ENCODE peak calls at places on chromosomes 13 and 19, in four cellular contexts. One of them, this sample, is unnamed.

GRCh38 chr13:36086117-36086516 is 45.1 kb downstream of the DCLK1 start:
- DNase-seq in activated CD4-positive, alpha-beta T cell treated with anti-CD3 and anti-CD28 coated beads, Interleukin-2, amount 10 ng/mL, durations not matched to agents 7 days and 5 days: no peak
- DNase-seq in CD8-positive, alpha-beta T cell: no peak
- DNase-seq in AG09319: no peak
- DNase-seq in this sample: no peak

GRCh38 chr19:16022251-16022650 is 54.0 kb upstream of the TPM4 start:
- DNase-seq in activated CD4-positive, alpha-beta T cell treated with anti-CD3 and anti-CD28 coated beads, Interleukin-2, amount 10 ng/mL, durations not matched to agents 7 days and 5 days: no peak
- DNase-seq in CD8-positive, alpha-beta T cell: no peak
- DNase-seq in AG09319: no peak
- DNase-seq in this sample: no peak

GRCh38 chr19:18789883-18790565 is 1.1 kb downstream of the COMP start:
- DNase-seq in activated CD4-positive, alpha-beta T cell treated with anti-CD3 and anti-CD28 coated beads, Interleukin-2, amount 10 ng/mL, durations not matched to agents 7 days and 5 days: no peak
- DNase-seq in CD8-positive, alpha-beta T cell: no peak
- DNase-seq in AG09319: no peak
- DNase-seq in this sample: no peak

GRCh38 chr19:48819366-48819816 is 8.6 kb upstream of the BCAT2 start:
- DNase-seq in activated CD4-positive, alpha-beta T cell treated with anti-CD3 and anti-CD28 coated beads, Interleukin-2, amount 10 ng/mL, durations not matched to agents 7 days and 5 days: no peak
- DNase-seq in CD8-positive, alpha-beta T cell: no peak
- DNase-seq in AG09319: peak
- DNase-seq in this sample: no peak

GRCh38 chr19:58584498-58585441 is 11.6 kb upstream of the MZF1 start:
- DNase-seq in activated CD4-positive, alpha-beta T cell treated with anti-CD3 and anti-CD28 coated beads, Interleukin-2, amount 10 ng/mL, durations not matched to agents 7 days and 5 days: no peak
- DNase-seq in CD8-positive, alpha-beta T cell: no peak
- DNase-seq in AG09319: no peak
- DNase-seq in this sample: no peak

GRCh38 chr19:1057185-1057857 is 9.6 kb upstream of the ARHGAP45 start:
- DNase-seq in activated CD4-positive, alpha-beta T cell treated with anti-CD3 and anti-CD28 coated beads, Interleukin-2, amount 10 ng/mL, durations not matched to agents 7 days and 5 days: peak
- DNase-seq in CD8-positive, alpha-beta T cell: no peak
- DNase-seq in AG09319: no peak
- DNase-seq in this sample: peak

GRCh38 chr13:51797664-51798488 is 6.1 kb downstream of the DHRS12 start:
- DNase-seq in activated CD4-positive, alpha-beta T cell treated with anti-CD3 and anti-CD28 coated beads, Interleukin-2, amount 10 ng/mL, durations not matched to agents 7 days and 5 days: peak
- DNase-seq in CD8-positive, alpha-beta T cell: no peak
- DNase-seq in AG09319: no peak
- DNase-seq in this sample: peak

GRCh38 chr13:46086421-46086922 is 18.4 kb downstream of the CPB2 start:
- DNase-seq in activated CD4-positive, alpha-beta T cell treated with anti-CD3 and anti-CD28 coated beads, Interleukin-2, amount 10 ng/mL, durations not matched to agents 7 days and 5 days: no peak
- DNase-seq in CD8-positive, alpha-beta T cell: no peak
- DNase-seq in AG09319: no peak
- DNase-seq in this sample: no peak

GRCh38 chr13:113526466-113527220 is 36.1 kb upstream of the DCUN1D2 start:
- DNase-seq in activated CD4-positive, alpha-beta T cell treated with anti-CD3 and anti-CD28 coated beads, Interleukin-2, amount 10 ng/mL, durations not matched to agents 7 days and 5 days: no peak
- DNase-seq in CD8-positive, alpha-beta T cell: no peak
- DNase-seq in AG09319: no peak
- DNase-seq in this sample: peak

GRCh38 chr13:20495087-20496023 is 30.3 kb downstream of the CRYL1 start:
- DNase-seq in activated CD4-positive, alpha-beta T cell treated with anti-CD3 and anti-CD28 coated beads, Interleukin-2, amount 10 ng/mL, durations not matched to agents 7 days and 5 days: peak
- DNase-seq in CD8-positive, alpha-beta T cell: peak
- DNase-seq in AG09319: peak
- DNase-seq in this sample: peak

GRCh38 chr19:12580180-12580694 is 29.0 kb upstream of the ZNF564 start:
- DNase-seq in activated CD4-positive, alpha-beta T cell treated with anti-CD3 and anti-CD28 coated beads, Interleukin-2, amount 10 ng/mL, durations not matched to agents 7 days and 5 days: no peak
- DNase-seq in CD8-positive, alpha-beta T cell: no peak
- DNase-seq in AG09319: no peak
- DNase-seq in this sample: no peak

GRCh38 chr19:48873476-48874308 is 1.5 kb downstream of the PPP1R15A start:
- DNase-seq in activated CD4-positive, alpha-beta T cell treated with anti-CD3 and anti-CD28 coated beads, Interleukin-2, amount 10 ng/mL, durations not matched to agents 7 days and 5 days: peak
- DNase-seq in CD8-positive, alpha-beta T cell: no peak
- DNase-seq in AG09319: no peak
- DNase-seq in this sample: no peak

GRCh38 chr13:33351324-33351723 is 65.8 kb upstream of the STARD13 start:
- DNase-seq in activated CD4-positive, alpha-beta T cell treated with anti-CD3 and anti-CD28 coated beads, Interleukin-2, amount 10 ng/mL, durations not matched to agents 7 days and 5 days: no peak
- DNase-seq in CD8-positive, alpha-beta T cell: no peak
- DNase-seq in AG09319: peak
- DNase-seq in this sample: no peak

GRCh38 chr19:33395561-33396550 is 22.3 kb downstream of the CEBPG start:
- DNase-seq in activated CD4-positive, alpha-beta T cell treated with anti-CD3 and anti-CD28 coated beads, Interleukin-2, amount 10 ng/mL, durations not matched to agents 7 days and 5 days: no peak
- DNase-seq in CD8-positive, alpha-beta T cell: no peak
- DNase-seq in AG09319: no peak
- DNase-seq in this sample: no peak

GRCh38 chr13:24997367-24997967 is 98.5 kb upstream of the PABPC3 start:
- DNase-seq in activated CD4-positive, alpha-beta T cell treated with anti-CD3 and anti-CD28 coated beads, Interleukin-2, amount 10 ng/mL, durations not matched to agents 7 days and 5 days: peak
- DNase-seq in CD8-positive, alpha-beta T cell: no peak
- DNase-seq in AG09319: no peak
- DNase-seq in this sample: peak

GRCh38 chr19:6097911-6098310 is 12.4 kb downstream of the RFX2 start:
- DNase-seq in activated CD4-positive, alpha-beta T cell treated with anti-CD3 and anti-CD28 coated beads, Interleukin-2, amount 10 ng/mL, durations not matched to agents 7 days and 5 days: no peak
- DNase-seq in CD8-positive, alpha-beta T cell: no peak
- DNase-seq in AG09319: no peak
- DNase-seq in this sample: no peak

GRCh38 chr13:59230484-59231264 is 933.1 kb downstream of the DIAPH3 start:
- DNase-seq in activated CD4-positive, alpha-beta T cell treated with anti-CD3 and anti-CD28 coated beads, Interleukin-2, amount 10 ng/mL, durations not matched to agents 7 days and 5 days: no peak
- DNase-seq in CD8-positive, alpha-beta T cell: no peak
- DNase-seq in AG09319: no peak
- DNase-seq in this sample: no peak

GRCh38 chr13:92547256-92547655 is 679.4 kb upstream of the GPC6 start:
- DNase-seq in activated CD4-positive, alpha-beta T cell treated with anti-CD3 and anti-CD28 coated beads, Interleukin-2, amount 10 ng/mL, durations not matched to agents 7 days and 5 days: no peak
- DNase-seq in CD8-positive, alpha-beta T cell: no peak
- DNase-seq in AG09319: no peak
- DNase-seq in this sample: no peak

GRCh38 chr19:55576746-55577145 is 3.9 kb downstream of the ZNF579 start:
- DNase-seq in activated CD4-positive, alpha-beta T cell treated with anti-CD3 and anti-CD28 coated beads, Interleukin-2, amount 10 ng/mL, durations not matched to agents 7 days and 5 days: no peak
- DNase-seq in CD8-positive, alpha-beta T cell: no peak
- DNase-seq in AG09319: no peak
- DNase-seq in this sample: no peak

This sample was measured in OCI-LY7.